ENCODE peak calls at places on chromosomes 1 and 21, in six cellular contexts. N is AG04450, L is ovary, Y is endothelial cell of umbilical vein, F is Peyer's patch, U is left ventricle myocardium inferior. O is an unnamed sample.

GRCh38 chr1:20726932-20727745 is 5.4 kb downstream of the SH2D5 start:
- DNase-seq in N (no peak), U (no peak), F (no peak), Y (no peak), L (no peak), O (no peak)

GRCh38 chr21:41953249-41953830 is 478 bp downstream of the C2CD2 start:
- DNase-seq in U (peak), L (no peak), Y (no peak), F (no peak), N (no peak), O (no peak)

GRCh38 chr1:24289937-24290595 is 29.1 kb upstream of the GRHL3 start:
- DNase-seq in N (peak), F (no peak), Y (peak), L (peak), U (peak), O (peak)

GRCh38 chr1:227901906-227902640 is 45.7 kb downstream of the WNT9A start:
- DNase-seq in U (peak), Y (no peak), N (no peak), F (no peak), L (no peak), O (no peak)

GRCh38 chr1:25871704-25872494 is 3.6 kb downstream of the PAQR7 start:
- DNase-seq in Y (no peak), F (no peak), L (peak), U (no peak), N (no peak), O (peak)

GRCh38 chr1:87221008-87221407 is 107.7 kb upstream of the LMO4 start:
- DNase-seq in N (no peak), U (no peak), F (no peak), L (no peak), Y (no peak), O (no peak)

GRCh38 chr1:53639251-53639721 is 99.7 kb downstream of the GLIS1 start:
- DNase-seq in L (no peak), F (no peak), N (no peak), Y (no peak), U (no peak), O (no peak)

GRCh38 chr1:202270871-202271326 is 70.8 kb downstream of the UBE2T start:
- DNase-seq in Y (no peak), U (no peak), N (no peak), F (no peak), L (no peak), O (no peak)

GRCh38 chr1:38533772-38534472 is 325.6 kb downstream of the RRAGC start:
- DNase-seq in L (no peak), Y (no peak), N (no peak), F (no peak), U (no peak), O (no peak)

GRCh38 chr1:99496067-99496466 is 149.8 kb upstream of the PALMD start:
- DNase-seq in N (no peak), Y (no peak), U (no peak), L (no peak), F (no peak), O (no peak)

GRCh38 chr1:71157151-71157550 is 76.3 kb upstream of the ZRANB2 start:
- DNase-seq in L (no peak), U (no peak), N (no peak), F (no peak), Y (no peak), O (no peak)

GRCh38 chr1:200258447-200259375 is 151.1 kb downstream of the ZNF281 start:
- DNase-seq in U (no peak), N (no peak), Y (peak), F (no peak), L (no peak), O (no peak)

GRCh38 chr1:203274603-203275381 is 30.5 kb upstream of the BTG2 start:
- DNase-seq in N (no peak), U (no peak), F (peak), L (peak), Y (no peak), O (peak)

GRCh38 chr21:38663282-38663681 is 142.4 kb upstream of the ETS2 start:
- DNase-seq in L (no peak), Y (no peak), U (no peak), N (no peak), F (no peak), O (no peak)

GRCh38 chr1:57867001-57867400 is 443.1 kb upstream of the DAB1 start:
- DNase-seq in N (no peak), U (no peak), F (no peak), L (no peak), Y (no peak), O (no peak)

GRCh38 chr1:60823151-60823550 is 259.2 kb upstream of the NFIA start:
- DNase-seq in U (no peak), Y (no peak), L (no peak), N (no peak), F (no peak), O (no peak)

GRCh38 chr1:27606708-27607238 is 2.8 kb upstream of the AHDC1 start:
- DNase-seq in L (no peak), F (no peak), Y (peak), N (no peak), U (no peak), O (no peak)

GRCh38 chr1:200379431-200379755 is 30.4 kb downstream of the ZNF281 start:
- DNase-seq in U (no peak), Y (no peak), F (no peak), L (no peak), N (peak), O (no peak)

GRCh38 chr1:46202975-46203737 is at the start of gene LURAP1:
- DNase-seq in L (peak), Y (peak), U (peak), F (no peak), N (no peak), O (no peak)

GRCh38 chr1:5423109-5423508 is 569.1 kb downstream of the NPHP4 start:
- DNase-seq in Y (no peak), F (no peak), N (no peak), L (no peak), U (no peak), O (no peak)

GRCh38 chr1:5424802-5425201 is 567.4 kb downstream of the NPHP4 start:
- DNase-seq in F (no peak), U (no peak), L (no peak), N (no peak), Y (no peak), O (no peak)

GRCh38 chr1:5428391-5428790 is 563.8 kb downstream of the NPHP4 start:
- DNase-seq in U (no peak), N (no peak), F (no peak), L (no peak), Y (no peak), O (no peak)

GRCh38 chr1:5427026-5427613 is 565.1 kb downstream of the NPHP4 start:
- DNase-seq in U (no peak), N (no peak), Y (no peak), L (no peak), F (no peak), O (no peak)

GRCh38 chr1:5425304-5425703 is 566.9 kb downstream of the NPHP4 start:
- DNase-seq in F (no peak), U (no peak), L (no peak), N (no peak), Y (no peak), O (no peak)
- H3K4me3 ChIP-seq in F (no peak), U (no peak), L (no peak), N (no peak), Y (no peak), O (no peak)

DNA sequence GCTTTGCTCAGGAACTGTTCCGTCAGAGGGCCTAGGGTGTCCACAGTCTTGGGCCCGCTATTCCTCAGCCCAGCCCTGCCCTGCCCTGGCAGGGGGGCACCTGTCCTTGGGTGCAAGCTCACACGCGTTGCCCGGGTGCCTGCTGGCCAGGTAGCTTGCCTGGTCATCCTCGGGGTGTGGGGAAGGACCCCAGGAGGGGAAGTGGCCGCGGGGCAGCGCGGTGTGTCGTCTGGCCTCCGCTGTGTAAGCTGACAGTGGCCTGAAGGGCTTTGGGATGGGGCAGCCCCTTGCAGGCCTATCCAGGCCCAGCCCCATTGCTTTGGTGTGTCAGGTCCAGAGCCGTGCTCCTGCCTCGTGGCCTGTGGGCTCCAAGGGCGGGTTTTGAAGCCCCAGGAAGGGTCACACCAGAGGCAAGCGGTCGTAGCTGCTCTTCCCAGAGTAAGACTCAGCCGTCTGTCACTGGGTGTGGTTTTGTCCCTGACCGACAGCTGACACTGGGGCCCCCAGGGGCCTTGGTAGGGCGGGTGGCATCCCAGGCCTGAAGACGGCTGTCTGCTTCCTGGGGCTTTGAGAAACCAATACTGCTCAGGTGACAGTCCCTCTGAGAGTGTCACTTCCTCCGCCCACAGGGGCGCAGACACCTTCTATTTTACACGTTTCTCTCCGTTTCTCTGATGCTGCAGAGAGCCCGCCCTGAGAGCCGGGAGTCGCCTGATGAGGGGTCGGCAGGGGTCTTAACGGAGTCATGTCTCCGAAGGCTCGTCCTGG is 72.1 kb downstream of the SKI start:
- DNase-seq in F (peak), U (no peak), N (no peak), Y (no peak), L (no peak), O (no peak)
- TF ChIP-seq CTCF in F (no peak), U (no peak), N (no peak), Y (no peak), L (no peak), O (no peak)

GRCh38 chr1:108107658-108108057 is 92.5 kb downstream of the SLC25A24 start:
- DNase-seq in L (no peak), U (no peak), N (no peak), Y (no peak), F (no peak), O (no peak)
- H3K27ac ChIP-seq in L (no peak), U (no peak), N (no peak), Y (no peak), F (no peak), O (no peak)

DNA sequence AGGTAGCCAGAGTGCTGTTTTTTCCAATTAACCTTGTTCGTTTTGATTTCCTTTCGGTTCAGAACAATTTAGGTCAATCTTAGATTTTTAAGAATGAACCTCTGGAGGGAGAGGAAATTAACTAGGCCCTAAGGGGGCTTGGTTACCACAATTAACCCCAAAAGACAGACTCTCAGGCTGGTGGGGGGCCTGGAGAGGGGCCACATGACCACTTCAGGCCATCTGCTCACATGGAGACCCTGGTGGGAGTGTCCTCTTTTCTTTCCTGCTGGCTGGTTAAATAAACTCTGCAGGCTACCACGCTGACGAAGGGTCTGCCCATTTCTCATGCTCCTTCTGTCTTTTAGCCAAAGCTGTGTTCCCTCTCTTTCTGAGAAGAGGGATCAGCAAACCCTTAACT is 58.3 kb downstream of the KIF26B start:
- DNase-seq in F (no peak), L (no peak), U (no peak), Y (no peak), N (no peak), O (no peak)
- H3K4me3 ChIP-seq in F (no peak), L (no peak), U (no peak), Y (no peak), N (no peak), O (no peak)

DNA sequence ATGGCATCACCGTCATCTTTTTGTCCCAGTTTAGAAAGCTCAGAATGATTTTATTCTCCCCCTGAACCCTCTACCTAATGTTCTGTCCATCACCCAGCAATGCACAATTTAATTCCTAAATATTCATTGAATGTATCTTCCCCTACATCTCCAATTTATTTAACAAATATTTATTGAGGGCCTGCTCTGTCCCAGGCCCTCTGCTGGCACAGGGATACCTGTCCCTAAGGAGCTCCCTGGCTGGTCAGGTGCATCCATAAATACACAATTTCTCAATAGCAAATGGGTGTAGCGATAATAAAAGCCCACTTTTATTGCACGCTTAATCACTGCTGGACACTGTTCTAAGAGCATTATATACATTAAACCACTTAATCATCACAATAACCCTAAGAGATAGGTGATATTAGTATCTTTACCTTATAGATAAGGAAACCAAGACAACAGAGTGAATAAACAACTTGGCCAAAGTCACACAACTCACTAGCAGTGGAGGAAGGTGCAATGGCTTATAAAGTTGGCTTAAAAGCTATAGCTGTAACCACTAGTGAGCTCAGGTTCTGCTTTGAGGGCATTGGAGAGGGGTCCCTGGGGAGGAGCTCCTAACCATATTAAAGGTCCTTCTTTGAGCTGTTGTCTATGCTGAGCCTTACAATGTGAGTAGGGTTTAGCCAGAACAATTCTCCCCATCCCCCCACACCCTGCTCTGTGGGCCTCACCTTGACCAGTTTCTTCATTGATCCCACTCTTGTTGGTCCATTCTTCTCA is 126.3 kb upstream of the JUN start:
- DNase-seq in U (no peak), L (no peak), N (no peak), F (no peak), Y (no peak), O (peak)
- TF ChIP-seq CTCF in U (no peak), L (no peak), N (no peak), F (no peak), Y (no peak), O (no peak)

DNA sequence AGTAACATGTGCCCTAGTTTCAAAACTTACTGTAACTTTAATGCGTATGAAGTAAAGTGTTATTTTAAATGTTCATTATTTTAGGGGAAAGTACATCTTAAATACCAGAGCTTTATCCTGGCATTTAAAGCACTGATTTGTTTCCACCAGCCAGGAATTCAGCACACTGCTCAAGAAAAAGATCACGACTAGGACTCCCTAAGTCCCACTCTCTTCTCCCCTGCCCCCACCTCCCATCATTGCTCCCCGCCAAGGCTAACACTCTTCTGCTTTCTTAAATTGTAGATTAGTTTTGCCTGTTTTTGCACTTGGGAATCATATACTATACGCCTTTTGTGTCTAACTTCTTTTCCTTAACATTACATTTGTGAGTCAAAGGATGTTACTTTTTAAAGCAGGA is 37.5 kb upstream of the C1orf105 start:
- DNase-seq in Y (no peak), U (no peak), L (no peak), N (no peak), F (no peak), O (no peak)
- H3K27ac ChIP-seq in Y (peak), U (no peak), L (no peak), N (no peak), F (no peak), O (no peak)

GRCh38 chr21:31888936-31889371 is 16.1 kb downstream of the HUNK start:
- DNase-seq in Y (no peak), F (no peak), U (no peak), N (no peak), L (no peak), O (no peak)
- H3K4me3 ChIP-seq in Y (no peak), F (peak), U (no peak), N (no peak), L (no peak), O (no peak)

O was measured in pancreas.